ENCODE peak calls at places on chromosomes 1 and 21, in nine cellular contexts. M is GM19239; I is activated naive CD4-positive, alpha-beta T cell; O is NCI-H510A; D is ELR; H is M059J; Y is GM23338; R is GM13977; Q is cardiac muscle cell. J is an unnamed sample.

GRCh38 chr1:106278706-106279105 is 777.8 kb upstream of the PRMT6 start:
- DNase-seq in D (peak), O (no peak), R (no peak), I (no peak), Q (no peak), M (no peak), H (no peak), Y (no peak), J (no peak)

GRCh38 chr21:31612889-31613785 is 46.4 kb upstream of the SOD1 start:
- DNase-seq in H (peak), I (no peak), Y (no peak), O (no peak), Q (peak), R (no peak), M (no peak), D (peak), J (no peak)

GRCh38 chr1:20921285-20921684 is 134.2 kb upstream of the HP1BP3 start:
- DNase-seq in M (no peak), H (no peak), O (no peak), R (no peak), D (no peak), Y (no peak), Q (no peak), I (no peak), J (no peak)

GRCh38 chr1:36481771-36482723 is 666 bp downstream of the CSF3R start:
- DNase-seq in H (no peak), Q (no peak), Y (no peak), O (no peak), I (no peak), R (no peak), D (no peak), M (no peak), J (no peak)

GRCh38 chr21:34075099-34075425 is 1.7 kb downstream of the MRPS6 start:
- DNase-seq in O (no peak), D (no peak), R (no peak), M (no peak), H (no peak), Q (no peak), Y (no peak), I (no peak), J (no peak)

GRCh38 chr21:34981793-34982192 is 67.3 kb downstream of the RUNX1 start:
- DNase-seq in H (no peak), D (no peak), M (no peak), Q (no peak), Y (no peak), R (no peak), I (no peak), O (no peak), J (no peak)

GRCh38 chr1:32332290-32333079 is 3.5 kb downstream of the MARCKSL1 start:
- DNase-seq in M (no peak), O (no peak), H (peak), I (no peak), Q (no peak), R (no peak), Y (peak), D (no peak), J (no peak)

GRCh38 chr1:235670157-235670776 is 20.7 kb upstream of the GNG4 start:
- DNase-seq in O (no peak), M (no peak), D (peak), Q (no peak), H (no peak), I (no peak), R (no peak), Y (peak), J (no peak)

GRCh38 chr21:41947596-41948403 is 6.0 kb downstream of the C2CD2 start:
- DNase-seq in H (peak), Q (peak), R (no peak), Y (no peak), D (peak), I (no peak), O (no peak), M (no peak), J (no peak)

GRCh38 chr1:227805606-227806197 is 9.8 kb upstream of the PRSS38 start:
- DNase-seq in Q (peak), R (no peak), H (peak), M (no peak), D (peak), I (no peak), Y (no peak), O (no peak), J (no peak)